ENCODE peak calls at places on chromosomes 4 and X, in four cellular contexts. U is left lung, X is NCI-H1105 treated with DMSO at 0.1 percent for 48 hours, R is WTC11. K is an unnamed sample.

GRCh38 chrX:48540480-48540879 is 966 bp downstream of the TBC1D25 start:
- DNase-seq in R (no peak), U (no peak), X (no peak), K (no peak)

GRCh38 chr4:78951862-78952472 is 12.7 kb upstream of the PAQR3 start:
- DNase-seq in R (no peak), X (peak), U (no peak), K (peak)

GRCh38 chrX:81377329-81377728 is 175.4 kb downstream of the SH3BGRL start:
- DNase-seq in X (peak), R (no peak), U (no peak), K (no peak)

GRCh38 chr4:127631420-127631819 is 1.3 kb upstream of the INTU start:
- DNase-seq in U (no peak), X (no peak), R (no peak), K (no peak)

GRCh38 chr4:84503495-84504437 is 4.7 kb upstream of the NKX6-1 start:
- DNase-seq in X (peak), U (no peak), R (peak), K (peak)

GRCh38 chr4:135838889-135839288 is 1637.3 kb upstream of the PABPC4L start:
- DNase-seq in R (no peak), U (no peak), X (no peak), K (no peak)

GRCh38 chrX:10008483-10009056 is 41.4 kb downstream of the CLDN34 start:
- DNase-seq in U (no peak), X (no peak), R (no peak), K (no peak)

GRCh38 chr4:19532120-19532848 is 719.4 kb upstream of the SLIT2 start:
- DNase-seq in R (no peak), X (no peak), U (no peak), K (no peak)

GRCh38 chrX:69158166-69159040 is 6.8 kb downstream of the PJA1 start:
- DNase-seq in U (no peak), X (peak), R (peak), K (peak)

GRCh38 chr4:141415651-141416050 is 195.0 kb downstream of the ZNF330 start:
- DNase-seq in R (no peak), X (no peak), U (no peak), K (no peak)

GRCh38 chrX:23783569-23784486 is 855 bp downstream of the SAT1 start:
- DNase-seq in X (no peak), U (no peak), R (no peak), K (no peak)

GRCh38 chr4:3762264-3762663 is 3.9 kb upstream of the ADRA2C start:
- DNase-seq in U (no peak), R (no peak), X (no peak), K (no peak)

GRCh38 chrX:70219938-70220764 is 14.3 kb upstream of the AWAT1 start:
- DNase-seq in R (no peak), X (no peak), U (no peak), K (no peak)

GRCh38 chrX:23845316-23845932 is 62.3 kb downstream of the APOO start:
- DNase-seq in R (no peak), X (no peak), U (no peak), K (no peak)

GRCh38 chr4:53196872-53197759 is 168.7 kb downstream of the SCFD2 start:
- DNase-seq in X (peak), U (no peak), R (no peak), K (no peak)

GRCh38 chr4:141659539-141659938 is 23.2 kb downstream of the IL15 start:
- DNase-seq in R (no peak), X (no peak), U (no peak), K (no peak)

GRCh38 chr4:149887091-149887490 is 71.4 kb upstream of the IQCM start:
- DNase-seq in R (no peak), U (no peak), X (no peak), K (no peak)

GRCh38 chr4:184432127-184432922 is 42.0 kb downstream of the IRF2 start:
- DNase-seq in X (no peak), R (no peak), U (no peak), K (no peak)

GRCh38 chrX:7941390-7942042 is 14.3 kb upstream of the PNPLA4 start:
- DNase-seq in R (peak), X (peak), U (no peak), K (peak)

GRCh38 chrX:119071381-119071780 is 1.4 kb upstream of the CT47C1 start:
- DNase-seq in R (no peak), X (no peak), U (no peak), K (no peak)

GRCh38 chrX:136030357-136031225 is 45.4 kb downstream of the SLC9A6 start:
- DNase-seq in R (no peak), U (no peak), X (no peak), K (no peak)

GRCh38 chr4:181432347-181432746 is 810.9 kb upstream of the TENM3 start:
- DNase-seq in U (no peak), R (peak), X (no peak), K (no peak)

GRCh38 chr4:86055898-86056297 is 304.0 kb downstream of the MAPK10 start:
- DNase-seq in R (no peak), X (no peak), U (no peak), K (no peak)

GRCh38 chr4:172124656-172125308 is 311.6 kb downstream of the GALNTL6 start:
- DNase-seq in X (no peak), R (no peak), U (no peak), K (no peak)

GRCh38 chrX:19966056-19966455 is 24.8 kb downstream of the BCLAF3 start:
- DNase-seq in X (no peak), U (no peak), R (no peak), K (no peak)

GRCh38 chrX:48045410-48046311 is 25.8 kb downstream of the ZNF630 start:
- DNase-seq in U (no peak), R (no peak), X (no peak), K (no peak)

GRCh38 chr4:65580551-65580950 is 89.7 kb downstream of the EPHA5 start:
- DNase-seq in U (no peak), X (no peak), R (no peak), K (no peak)

GRCh38 chr4:27081675-27082579 is 221.3 kb downstream of the STIM2 start:
- DNase-seq in R (no peak), X (no peak), U (no peak), K (no peak)

GRCh38 chr4:153634737-153635353 is 49.2 kb upstream of the TLR2 start:
- DNase-seq in U (no peak), R (no peak), X (peak), K (no peak)

GRCh38 chr4:84800256-84800655 is 166.2 kb downstream of the WDFY3 start:
- DNase-seq in X (no peak), U (no peak), R (no peak), K (no peak)

GRCh38 chr4:112531146-112531545 is 15.2 kb upstream of the NEUROG2 start:
- DNase-seq in U (no peak), R (no peak), X (no peak), K (no peak)

GRCh38 chr4:189001971-189002450 is 862.8 kb downstream of the TRIML1 start:
- DNase-seq in U (no peak), R (no peak), X (no peak), K (no peak)

GRCh38 chr4:118281611-118282442 is 71.0 kb downstream of the PRSS12 start:
- DNase-seq in U (peak), X (no peak), R (no peak), K (peak)

K was measured in WERI-Rb-1.